ENCODE peak calls at places on chromosome X, in four cellular contexts. I is heart right ventricle, C is body of pancreas, K is sigmoid colon. B is an unnamed sample.
A peak's percentile ranks its signal among the peaks of the same experiment; 100 is the strongest.

GRCh38 chrX:71251456-71251973 is 2.4 kb downstream of the ZMYM3 start:
- DNase-seq in I (no peak), C (no peak), K (no peak), B (no peak)

GRCh38 chrX:109848451-109849050 is 115.5 kb upstream of the ACSL4 start:
- DNase-seq in I (no peak), C (no peak), K (no peak), B (peak; percentile 100)

GRCh38 chrX:145843196-145843595 is 25.6 kb downstream of the SLITRK2 start:
- DNase-seq in I (no peak), C (no peak), K (no peak), B (peak; percentile 81)

GRCh38 chrX:130060122-130061069 is 49.9 kb downstream of the ELF4 start:
- DNase-seq in I (peak; percentile 86), C (peak; percentile 80), K (peak; percentile 86), B (peak; percentile 93)

GRCh38 chrX:15301924-15302323 is 13.5 kb downstream of the ASB11 start:
- DNase-seq in I (no peak), C (peak; percentile 79), K (peak; percentile 81), B (no peak)

GRCh38 chrX:38636949-38637819 is 75.8 kb downstream of the TSPAN7 start:
- DNase-seq in I (no peak), C (peak; percentile 67), K (no peak), B (no peak)

GRCh38 chrX:149185087-149185486 is 320.0 kb downstream of the IDS start:
- DNase-seq in I (no peak), C (no peak), K (no peak), B (no peak)

GRCh38 chrX:123993326-123993725 is 31.8 kb downstream of the STAG2 start:
- DNase-seq in I (no peak), C (no peak), K (no peak), B (no peak)

GRCh38 chrX:153984351-153985178 is 12.0 kb downstream of the TMEM187 start:
- DNase-seq in I (no peak), C (peak; percentile 53), K (no peak), B (no peak)

DNA sequence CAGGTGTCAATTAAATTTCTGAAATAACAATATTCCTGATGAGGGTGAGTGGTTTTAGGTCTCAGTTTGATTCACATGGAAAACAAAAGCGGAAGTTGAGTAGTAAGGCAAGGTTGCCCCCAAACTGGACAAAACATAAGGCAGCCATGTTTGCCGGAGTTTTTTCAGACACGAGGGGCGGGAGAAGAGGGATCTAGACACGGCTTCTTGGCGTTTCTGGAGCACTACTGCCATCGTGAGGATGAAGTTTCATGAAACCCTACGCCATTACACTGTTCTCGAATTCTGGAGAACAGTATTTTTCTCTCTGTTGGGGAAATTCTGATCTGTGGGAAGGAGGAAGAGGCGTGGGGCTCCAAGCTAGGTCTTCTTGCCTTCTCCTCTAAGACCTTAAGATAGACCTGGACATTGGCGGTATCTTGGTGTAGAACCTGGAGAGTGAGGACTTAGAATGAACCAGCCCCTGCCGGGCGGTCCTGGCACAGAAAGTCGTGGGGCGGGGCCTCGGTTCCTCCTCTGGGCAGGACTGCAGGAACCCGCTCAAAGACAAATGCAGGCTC is 160.3 kb downstream of the OR13H1 start:
- DNase-seq in I (peak; percentile 8), C (peak; percentile 95), K (peak; percentile 96), B (no peak)
- H3K4me3 ChIP-seq in I (no peak overlapping the region), C (no peak overlapping the region), K (peak overlapping the region; percentile 48), B (no peak overlapping the region)

GRCh38 chrX:137025930-137026329 is 7.9 kb downstream of the GPR101 start:
- DNase-seq in I (no peak), C (no peak), K (no peak), B (no peak)
- H3K4me1 ChIP-seq in I (no peaks in the 10 kb centered on the region), C (no peaks in the 10 kb centered on the region), K (no peaks in the 10 kb centered on the region), B (no peaks in the 10 kb centered on the region)

DNA sequence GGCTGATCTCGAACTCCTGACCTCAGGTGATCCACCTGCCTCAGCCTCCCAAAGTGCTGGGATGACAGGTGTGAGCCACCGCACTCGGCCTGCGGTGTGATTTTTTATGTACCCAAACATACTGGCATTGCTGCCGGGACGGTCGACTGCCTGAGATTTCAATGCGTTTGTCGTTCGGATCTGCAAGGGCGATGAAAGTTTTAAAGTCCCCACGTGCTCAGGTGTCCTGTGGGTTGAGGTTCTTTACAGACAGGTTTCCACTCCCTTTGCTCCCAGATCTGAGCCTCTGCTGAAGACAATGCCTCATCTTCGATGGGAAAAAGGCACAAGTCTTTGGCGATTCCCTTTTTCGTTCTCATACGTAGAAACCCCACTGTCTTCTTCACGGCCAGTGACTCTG is 78.1 kb upstream of the SHOX start:
- DNase-seq in I (no peak), C (no peak), K (no peak), B (no peak)
- H3K9me3 ChIP-seq in I (peaks cover 27% of the 10 kb centered on the region), C (no peaks in the 10 kb centered on the region), K (no peaks in the 10 kb centered on the region), B (no peaks in the 10 kb centered on the region)

GRCh38 chrX:119478504-119478903 is 10.3 kb downstream of the SLC25A5 start:
- DNase-seq in I (no peak), C (no peak), K (no peak), B (peak; percentile 60)

GRCh38 chrX:119481218-119481875 is 13.1 kb downstream of the SLC25A5 start:
- DNase-seq in I (peak; percentile 18), C (peak; percentile 88), K (peak; percentile 2), B (no peak)

GRCh38 chrX:119479845-119480244 is 11.6 kb downstream of the SLC25A5 start:
- DNase-seq in I (no peak), C (peak; percentile 46), K (peak; percentile 20), B (no peak)

GRCh38 chrX:119482497-119483480 is 14.5 kb downstream of the SLC25A5 start:
- DNase-seq in I (peak; percentile 71), C (peak; percentile 74), K (peak; percentile 74), B (peak; percentile 77)

GRCh38 chrX:119482041-119482440 is 13.8 kb downstream of the SLC25A5 start:
- DNase-seq in I (no peak), C (no peak), K (peak; percentile 61), B (no peak)
- H3K4me3 ChIP-seq in I (peak overlapping the region; percentile 54), C (no peak overlapping the region), K (peak overlapping the region; percentile 46), B (no peak overlapping the region)

GRCh38 chrX:45755719-45756118 is 555.0 kb upstream of the DIPK2B start:
- DNase-seq in I (no peak), C (no peak), K (no peak), B (no peak)

GRCh38 chrX:45758738-45759397 is 558.2 kb upstream of the DIPK2B start:
- DNase-seq in I (no peak), C (no peak), K (no peak), B (no peak)

GRCh38 chrX:45757272-45757671 is 556.6 kb upstream of the DIPK2B start:
- DNase-seq in I (no peak), C (no peak), K (no peak), B (no peak)

GRCh38 chrX:45758319-45758718 is 557.6 kb upstream of the DIPK2B start:
- DNase-seq in I (no peak), C (no peak), K (no peak), B (no peak)

DNA sequence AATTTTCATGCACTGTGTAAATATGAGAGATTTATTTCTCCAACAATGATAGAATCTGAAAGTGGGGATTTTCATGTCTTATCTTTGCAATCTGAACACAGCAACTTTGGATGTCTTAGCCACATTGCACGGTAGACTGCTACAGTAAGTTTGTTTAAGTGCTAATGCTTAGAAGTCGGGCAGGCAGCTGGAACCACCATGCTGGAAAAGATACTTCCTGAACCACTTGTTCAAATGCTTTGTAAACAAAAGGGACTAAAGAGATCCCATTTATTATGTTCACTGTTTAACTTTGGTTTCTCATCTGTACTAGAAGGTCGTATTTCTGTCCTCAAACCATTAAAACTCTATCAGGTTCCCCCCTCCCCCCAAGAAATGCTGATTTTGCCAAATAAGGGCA is 555.9 kb upstream of the DIPK2B start:
- DNase-seq in I (no peak), C (no peak), K (no peak), B (no peak)
- H3K4me1 ChIP-seq in I (peaks cover 13% of the 10 kb centered on the region), C (no peaks in the 10 kb centered on the region), K (no peaks in the 10 kb centered on the region), B (peaks cover 15% of the 10 kb centered on the region)

GRCh38 chrX:75911716-75912115 is 126.7 kb upstream of the MAGEE2 start:
- DNase-seq in I (no peak), C (peak; percentile 9), K (no peak), B (no peak)
- H3K9me3 ChIP-seq in I (peaks cover 8% of the 10 kb centered on the region), C (no peaks in the 10 kb centered on the region), K (no peaks in the 10 kb centered on the region), B (no peaks in the 10 kb centered on the region)

GRCh38 chrX:79263550-79263949 is 103.6 kb downstream of the ITM2A start:
- DNase-seq in I (no peak), C (no peak), K (no peak), B (no peak)

GRCh38 chrX:79259073-79259689 is 108.0 kb downstream of the ITM2A start:
- DNase-seq in I (no peak), C (no peak), K (no peak), B (peak; percentile 10)
- H3K4me3 ChIP-seq in I (no peak overlapping the region), C (no peak overlapping the region), K (no peak overlapping the region), B (no peak overlapping the region)

GRCh38 chrX:121011254-121011653 is 25.7 kb upstream of the CT47A1 start:
- DNase-seq in I (no peak), C (no peak), K (no peak), B (no peak)
- H3K4me1 ChIP-seq in I (no peaks in the 10 kb centered on the region), C (no peaks in the 10 kb centered on the region), K (no peaks in the 10 kb centered on the region), B (no peaks in the 10 kb centered on the region)

B was measured in HAP-1.